ENCODE peak calls at places on chromosomes 4 and X, in five cellular contexts. M is NAMALWA; O is CD4-positive, alpha-beta T cell; F is nephron progenitor cell; N is stimulated activated CD8-positive, alpha-beta memory T cell treated with anti-CD3 and anti-CD28 coated beads, Interleukin-15, amount 100 ng/mL, for 24 hours. Z is an unnamed sample.

GRCh38 chrX:370963-371745 is 15.6 kb downstream of the PPP2R3B start:
- DNase-seq in M (peak), O (no peak), F (no peak), N (no peak), Z (no peak)

GRCh38 chr4:140426610-140427103 is 791 bp downstream of the CLGN start:
- DNase-seq in M (no peak), O (no peak), F (peak), N (no peak), Z (no peak)

GRCh38 chr4:212438-213174 is 88.3 kb downstream of the ZNF718 start:
- DNase-seq in M (no peak), O (no peak), F (peak), N (no peak), Z (peak)

GRCh38 chr4:181330654-181331595 is 912.3 kb upstream of the TENM3 start:
- DNase-seq in M (no peak), O (no peak), F (no peak), N (no peak), Z (no peak)

GRCh38 chrX:19535481-19535880 is 20.2 kb upstream of the MAP3K15 start:
- DNase-seq in M (peak), O (no peak), F (no peak), N (no peak), Z (no peak)

GRCh38 chrX:136047001-136047642 is 61.9 kb downstream of the SLC9A6 start:
- DNase-seq in M (no peak), O (no peak), F (no peak), N (no peak), Z (no peak)

GRCh38 chr4:80125252-80126177 is 52.5 kb upstream of the ANTXR2 start:
- DNase-seq in M (peak), O (peak), F (no peak), N (no peak), Z (peak)

GRCh38 chr4:148563684-148564083 is 121.5 kb upstream of the NR3C2 start:
- DNase-seq in M (no peak), O (no peak), F (no peak), N (no peak), Z (no peak)

GRCh38 chrX:107445146-107445545 is 4.3 kb upstream of the FRMPD3 start:
- DNase-seq in M (no peak), O (no peak), F (no peak), N (no peak), Z (no peak)

GRCh38 chr4:15003891-15004700 is 1.8 kb downstream of the CPEB2 start:
- DNase-seq in M (peak), O (peak), F (peak), N (peak), Z (no peak)

GRCh38 chr4:41533685-41534084 is 4.3 kb upstream of the LIMCH1 start:
- DNase-seq in M (no peak), O (no peak), F (no peak), N (no peak), Z (no peak)

GRCh38 chr4:164614999-164615398 is 138.9 kb upstream of the SMIM31 start:
- DNase-seq in M (no peak), O (no peak), F (no peak), N (no peak), Z (no peak)

GRCh38 chr4:38488891-38489861 is 174.8 kb upstream of the KLF3 start:
- DNase-seq in M (no peak), O (no peak), F (peak), N (no peak), Z (no peak)

GRCh38 chrX:14030248-14030592 is 528 bp upstream of the GEMIN8 start:
- DNase-seq in M (peak), O (no peak), F (no peak), N (no peak), Z (no peak)

GRCh38 chr4:118307619-118308018 is 45.2 kb downstream of the PRSS12 start:
- DNase-seq in M (no peak), O (no peak), F (no peak), N (no peak), Z (no peak)

GRCh38 chrX:119512145-119512800 is 44.0 kb downstream of the SLC25A5 start:
- DNase-seq in M (peak), O (no peak), F (peak), N (no peak), Z (peak)